ENCODE peak calls at places on chromosomes 7 and 10, in five cellular contexts. T is colonic mucosa; C is lower lobe of right lung; J is CD8-positive, alpha-beta T cell; H is heart left ventricle. I is an unnamed sample.

GRCh38 chr7:73967832-73968295 is 60.1 kb upstream of the ELN start:
- DNase-seq in C (no peak), J (no peak), T (no peak), H (no peak), I (no peak)

GRCh38 chr10:34183397-34183796 is 631.7 kb downstream of the PARD3 start:
- DNase-seq in H (no peak), J (no peak), T (no peak), C (no peak), I (no peak)

GRCh38 chr7:134946260-134946659 is 40.0 kb upstream of the AGBL3 start:
- DNase-seq in H (no peak), T (no peak), C (no peak), J (no peak), I (no peak)

GRCh38 chr7:39300276-39300675 is 265.9 kb upstream of the YAE1 start:
- DNase-seq in C (peak; percentile 62), H (no peak), T (no peak), J (no peak), I (no peak)

GRCh38 chr7:79386688-79387422 is 66.6 kb downstream of the MAGI2 start:
- DNase-seq in C (no peak), H (no peak), T (no peak), J (no peak), I (no peak)

GRCh38 chr7:117875566-117875965 is 2.3 kb upstream of the CTTNBP2 start:
- DNase-seq in H (no peak), T (no peak), C (no peak), J (no peak), I (no peak)

GRCh38 chr10:129621694-129622093 is 154.7 kb downstream of the MGMT start:
- DNase-seq in J (no peak), T (no peak), C (no peak), H (no peak), I (no peak)

GRCh38 chr10:132482090-132482489 is 55.5 kb upstream of the INPP5A start:
- DNase-seq in J (no peak), T (no peak), H (no peak), C (peak; percentile 24), I (no peak)

GRCh38 chr10:73801253-73801590 is 10.2 kb downstream of the NDST2 start:
- DNase-seq in H (no peak), T (no peak), J (no peak), C (no peak), I (no peak)

GRCh38 chr10:15695852-15696251 is 23.9 kb downstream of the ITGA8 start:
- DNase-seq in J (no peak), H (no peak), C (no peak), T (no peak), I (no peak)

GRCh38 chr7:29039747-29040569 is 81.8 kb upstream of the TRIL start:
- DNase-seq in J (no peak), T (no peak), H (no peak), C (no peak), I (no peak)

GRCh38 chr10:5776150-5776880 is 36.9 kb downstream of the GDI2 start:
- DNase-seq in T (no peak), C (no peak), H (no peak), J (no peak), I (no peak)

GRCh38 chr7:42262907-42263466 is 26.0 kb upstream of the GLI3 start:
- DNase-seq in H (peak; percentile 68), T (no peak), J (no peak), C (no peak), I (no peak)

GRCh38 chr7:99102809-99103690 is 40.9 kb downstream of the SMURF1 start:
- DNase-seq in H (no peak), C (no peak), T (no peak), J (no peak), I (no peak)

GRCh38 chr10:1050145-1050544 is 1.2 kb upstream of the IDI1 start:
- DNase-seq in J (no peak), H (no peak), T (peak; percentile 50), C (no peak), I (no peak)

GRCh38 chr7:129949292-129950133 is 3.2 kb downstream of the UBE2H start:
- DNase-seq in J (no peak), H (no peak), T (peak; percentile 32), C (no peak), I (no peak)

GRCh38 chr7:75869776-75870379 is 9.0 kb upstream of the RHBDD2 start:
- DNase-seq in T (no peak), J (no peak), C (no peak), H (no peak), I (no peak)

GRCh38 chr10:7666253-7667023 is at the start of gene ITIH5:
- DNase-seq in H (peak; percentile 72), J (peak; percentile 6), C (no peak), T (no peak), I (no peak)

GRCh38 chr7:86645174-86645566 is 1.5 kb downstream of the GRM3 start:
- DNase-seq in C (no peak), J (no peak), H (no peak), T (no peak), I (no peak)

GRCh38 chr10:77400041-77400440 is 237.6 kb downstream of the KCNMA1 start:
- DNase-seq in H (no peak), T (no peak), C (no peak), J (no peak), I (no peak)

GRCh38 chr7:27190284-27190748 is 5.3 kb upstream of the HOXA11 start:
- DNase-seq in J (no peak), C (no peak), H (no peak), T (peak; percentile 39), I (no peak)
- H3K4me1 ChIP-seq in J (peaks cover 55% of the 10 kb centered on the region), C (peaks cover 48% of the 10 kb centered on the region), H (peaks cover 37% of the 10 kb centered on the region), T (peaks cover 6% of the 10 kb centered on the region), I (no peaks in the 10 kb centered on the region)

GRCh38 chr7:4479367-4480039 is 202.6 kb upstream of the FOXK1 start:
- DNase-seq in J (no peak), C (no peak), T (peak; percentile 22), H (no peak), I (no peak)
- TF ChIP-seq CTCF in J (no peak), C (peak; percentile 38), T (peak; percentile 42), H (peak; percentile 41), I (peak; percentile 58)

DNA sequence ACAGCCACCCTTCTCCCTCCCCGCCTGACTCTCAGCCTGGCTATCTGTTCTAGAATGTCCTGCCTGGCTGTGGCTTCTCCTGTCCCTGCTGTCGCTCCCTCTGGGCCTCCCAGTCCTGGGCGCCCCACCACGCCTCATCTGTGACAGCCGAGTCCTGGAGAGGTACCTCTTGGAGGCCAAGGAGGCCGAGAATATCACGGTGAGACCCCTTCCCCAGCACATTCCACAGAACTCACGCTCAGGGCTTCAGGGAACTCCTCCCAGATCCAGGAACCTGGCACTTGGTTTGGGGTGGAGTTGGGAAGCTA is 1.2 kb downstream of the EPO start:
- DNase-seq in J (no peak), T (no peak), C (no peak), H (peak; percentile 27), I (no peak)
- H3K27ac ChIP-seq in J (no peak overlapping the region), T (no peak overlapping the region), C (no peak overlapping the region), H (no peak overlapping the region), I (no peak overlapping the region)

GRCh38 chr7:24403557-24403956 is 119.6 kb downstream of the NPY start:
- DNase-seq in C (no peak), H (no peak), J (no peak), T (no peak), I (no peak)
- H3K4me1 ChIP-seq in C (no peaks in the 10 kb centered on the region), H (no peaks in the 10 kb centered on the region), J (no peaks in the 10 kb centered on the region), T (no peaks in the 10 kb centered on the region), I (no peaks in the 10 kb centered on the region)